ENCODE peak calls at places on chromosomes 2 and 18, in nine cellular contexts. F is bronchial epithelial cell; G is activated naive CD4-positive, alpha-beta T cell; O is iris pigment epithelial cell; J is stimulated activated CD4-positive, alpha-beta T cell treated with anti-CD3 and anti-CD28 coated beads, Interleukin-4, amount 100 ng/mL, for 24 hours; D is hippocampal formation; T is mesothelial cell of epicardium; E is AG04449; A is NCI-H1092. W is an unnamed sample.

GRCh38 chr18:13982136-13982535 is 66.8 kb upstream of the MC2R start:
- DNase-seq in F (no peak), G (no peak), O (no peak), J (no peak), D (no peak), T (no peak), E (no peak), A (no peak), W (no peak)

GRCh38 chr2:183967756-183968155 is 630.6 kb upstream of the ZNF804A start:
- DNase-seq in F (no peak), G (no peak), O (no peak), J (no peak), D (no peak), T (no peak), E (no peak), A (no peak), W (no peak)

GRCh38 chr2:10493636-10494281 is 45.6 kb upstream of the ODC1 start:
- DNase-seq in F (peak), G (no peak), O (peak), J (peak), D (no peak), T (no peak), E (no peak), A (peak), W (peak)

GRCh38 chr2:111119004-111119846 is 1.5 kb upstream of the BCL2L11 start:
- DNase-seq in F (no peak), G (no peak), O (peak), J (peak), D (no peak), T (peak), E (no peak), A (no peak), W (no peak)

GRCh38 chr2:225649274-225649673 is 249.8 kb downstream of the NYAP2 start:
- DNase-seq in F (no peak), G (no peak), O (no peak), J (no peak), D (no peak), T (no peak), E (no peak), A (no peak), W (no peak)

GRCh38 chr2:27831279-27832050 is 58.7 kb downstream of the RBKS start:
- DNase-seq in F (no peak), G (no peak), O (peak), J (no peak), D (no peak), T (no peak), E (no peak), A (no peak), W (no peak)

GRCh38 chr2:58862234-58862633 is 621.1 kb upstream of the FANCL start:
- DNase-seq in F (no peak), G (no peak), O (no peak), J (no peak), D (no peak), T (no peak), E (no peak), A (no peak), W (no peak)

GRCh38 chr2:88735133-88735532 is 43.7 kb downstream of the RPIA start:
- DNase-seq in F (no peak), G (no peak), O (no peak), J (no peak), D (peak), T (no peak), E (no peak), A (no peak), W (peak)

GRCh38 chr2:96251721-96252292 is 14.0 kb downstream of the TMEM127 start:
- DNase-seq in F (no peak), G (no peak), O (peak), J (no peak), D (peak), T (no peak), E (peak), A (no peak), W (peak)

GRCh38 chr2:118388771-118389170 is 300.5 kb downstream of the INSIG2 start:
- DNase-seq in F (peak), G (no peak), O (peak), J (no peak), D (no peak), T (no peak), E (no peak), A (no peak), W (no peak)

GRCh38 chr2:206158563-206159345 is 490 bp downstream of the NDUFS1 start:
- DNase-seq in F (peak), G (no peak), O (peak), J (no peak), D (no peak), T (no peak), E (no peak), A (no peak), W (no peak)

GRCh38 chr2:150062416-150062815 is 425.1 kb downstream of the RND3 start:
- DNase-seq in F (no peak), G (no peak), O (no peak), J (no peak), D (no peak), T (no peak), E (no peak), A (no peak), W (no peak)